ENCODE peak calls at places on chromosomes 12 and 14, in ten cellular contexts. J is esophagus squamous epithelium, F is brain microvascular endothelial cell, W is spleen, B is NB4, R is pancreas, I is HFF-Myc, N is mammary epithelial cell, U is BJ, Y is fibroblast of lung. O is an unnamed sample.

GRCh38 chr14:54589843-54590242 is 22.9 kb downstream of the SAMD4A start:
- DNase-seq in J (no peak), F (no peak), W (no peak), B (no peak), R (no peak), I (no peak), N (no peak), U (no peak), Y (peak), O (no peak)

GRCh38 chr12:79747274-79747673 is 56.5 kb upstream of the PAWR start:
- DNase-seq in J (no peak), F (peak), W (no peak), B (no peak), R (no peak), I (no peak), N (no peak), U (no peak), Y (peak), O (no peak)

GRCh38 chr12:108046135-108046534 is 83.0 kb upstream of the WSCD2 start:
- DNase-seq in J (no peak), F (no peak), W (no peak), B (no peak), R (no peak), I (no peak), N (no peak), U (no peak), Y (no peak), O (no peak)

GRCh38 chr12:49092816-49093406 is 1.7 kb downstream of the DHH start:
- DNase-seq in J (no peak), F (no peak), W (no peak), B (no peak), R (no peak), I (no peak), N (no peak), U (no peak), Y (no peak), O (no peak)

GRCh38 chr14:89226789-89227489 is 190.1 kb downstream of the FOXN3 start:
- DNase-seq in J (no peak), F (no peak), W (no peak), B (no peak), R (no peak), I (no peak), N (no peak), U (no peak), Y (no peak), O (no peak)

GRCh38 chr12:130555628-130556485 is 160.2 kb downstream of the RIMBP2 start:
- DNase-seq in J (no peak), F (no peak), W (no peak), B (no peak), R (no peak), I (no peak), N (no peak), U (no peak), Y (no peak), O (no peak)

GRCh38 chr12:64083285-64084210 is 138.5 kb downstream of the KICS2 start:
- DNase-seq in J (peak), F (peak), W (no peak), B (no peak), R (peak), I (peak), N (peak), U (peak), Y (peak), O (no peak)

GRCh38 chr14:91839754-91840153 is 27.6 kb downstream of the TC2N start:
- DNase-seq in J (no peak), F (no peak), W (no peak), B (no peak), R (no peak), I (no peak), N (no peak), U (no peak), Y (no peak), O (peak)

GRCh38 chr12:7068240-7068993 is 7.9 kb downstream of the C1S start:
- DNase-seq in J (no peak), F (peak), W (no peak), B (no peak), R (no peak), I (no peak), N (no peak), U (no peak), Y (peak), O (no peak)

GRCh38 chr12:109726511-109727038 is 12.9 kb downstream of the FAM222A start:
- DNase-seq in J (no peak), F (no peak), W (peak), B (no peak), R (peak), I (no peak), N (no peak), U (no peak), Y (no peak), O (no peak)

GRCh38 chr12:30026621-30027234 is 243.0 kb upstream of the TMTC1 start:
- DNase-seq in J (no peak), F (peak), W (no peak), B (no peak), R (no peak), I (peak), N (peak), U (peak), Y (peak), O (no peak)

GRCh38 chr14:79708426-79708825 is 502.9 kb downstream of the DIO2 start:
- DNase-seq in J (no peak), F (no peak), W (no peak), B (no peak), R (no peak), I (no peak), N (no peak), U (no peak), Y (no peak), O (no peak)

GRCh38 chr14:38262844-38263243 is 7.0 kb upstream of the CLEC14A start:
- DNase-seq in J (no peak), F (no peak), W (no peak), B (no peak), R (no peak), I (no peak), N (no peak), U (no peak), Y (no peak), O (no peak)

GRCh38 chr12:124147579-124147978 is 147.3 kb upstream of the RFLNA start:
- DNase-seq in J (no peak), F (no peak), W (no peak), B (peak), R (no peak), I (no peak), N (no peak), U (no peak), Y (no peak), O (peak)

GRCh38 chr14:91399868-91400640 is 17.6 kb downstream of the CCDC88C start:
- DNase-seq in J (no peak), F (no peak), W (peak), B (no peak), R (no peak), I (no peak), N (no peak), U (no peak), Y (no peak), O (peak)

GRCh38 chr12:12505544-12506501 is 56.8 kb downstream of the DUSP16 start:
- DNase-seq in J (no peak), F (peak), W (no peak), B (no peak), R (no peak), I (peak), N (no peak), U (peak), Y (peak), O (peak)

GRCh38 chr12:45050751-45051489 is at the start of gene DBX2:
- DNase-seq in J (no peak), F (no peak), W (no peak), B (no peak), R (no peak), I (no peak), N (no peak), U (no peak), Y (peak), O (no peak)

GRCh38 chr12:45379261-45379660 is 163.4 kb downstream of the ANO6 start:
- DNase-seq in J (no peak), F (peak), W (no peak), B (no peak), R (no peak), I (peak), N (peak), U (no peak), Y (peak), O (no peak)

GRCh38 chr12:25155031-25155576 is 39.9 kb downstream of the DNAI7 start:
- DNase-seq in J (no peak), F (no peak), W (no peak), B (peak), R (no peak), I (peak), N (no peak), U (peak), Y (peak), O (peak)

GRCh38 chr12:3378655-3379054 is 112.3 kb upstream of the PRMT8 start:
- DNase-seq in J (no peak), F (no peak), W (no peak), B (no peak), R (no peak), I (no peak), N (no peak), U (no peak), Y (no peak), O (no peak)

GRCh38 chr14:62645649-62646048 is 399.6 kb downstream of the KCNH5 start:
- DNase-seq in J (no peak), F (no peak), W (no peak), B (no peak), R (no peak), I (no peak), N (peak), U (no peak), Y (peak), O (no peak)

GRCh38 chr14:54627718-54628345 is 60.9 kb downstream of the SAMD4A start:
- DNase-seq in J (no peak), F (peak), W (peak), B (no peak), R (no peak), I (peak), N (no peak), U (no peak), Y (peak), O (peak)

GRCh38 chr12:19539836-19540235 is 100.5 kb downstream of the AEBP2 start:
- DNase-seq in J (no peak), F (no peak), W (no peak), B (no peak), R (no peak), I (no peak), N (no peak), U (no peak), Y (no peak), O (no peak)

GRCh38 chr12:54478270-54478669 is 4.9 kb upstream of the GTSF1 start:
- DNase-seq in J (no peak), F (no peak), W (no peak), B (no peak), R (no peak), I (no peak), N (no peak), U (no peak), Y (no peak), O (no peak)

GRCh38 chr12:130807309-130807708 is 31.7 kb downstream of the STX2 start:
- DNase-seq in J (no peak), F (no peak), W (no peak), B (no peak), R (no peak), I (no peak), N (no peak), U (no peak), Y (no peak), O (no peak)

GRCh38 chr12:53969588-53970259 is 3.2 kb upstream of the HOXC11 start:
- DNase-seq in J (no peak), F (no peak), W (peak), B (no peak), R (peak), I (no peak), N (no peak), U (no peak), Y (no peak), O (no peak)

GRCh38 chr12:12518919-12519318 is 43.7 kb downstream of the DUSP16 start:
- DNase-seq in J (no peak), F (no peak), W (no peak), B (no peak), R (no peak), I (no peak), N (no peak), U (no peak), Y (no peak), O (no peak)

GRCh38 chr14:96204151-96205058 is at the start of gene BDKRB2:
- DNase-seq in J (no peak), F (peak), W (peak), B (peak), R (peak), I (peak), N (peak), U (no peak), Y (peak), O (peak)

GRCh38 chr12:103399986-103400385 is 95.8 kb downstream of the C12orf42 start:
- DNase-seq in J (no peak), F (no peak), W (no peak), B (peak), R (no peak), I (no peak), N (no peak), U (no peak), Y (no peak), O (no peak)

GRCh38 chr14:95463173-95463901 is 53.1 kb downstream of the SYNE3 start:
- DNase-seq in J (no peak), F (no peak), W (no peak), B (no peak), R (no peak), I (no peak), N (no peak), U (no peak), Y (no peak), O (no peak)

GRCh38 chr14:57982802-57983201 is 116.9 kb upstream of the SLC35F4 start:
- DNase-seq in J (no peak), F (no peak), W (peak), B (no peak), R (peak), I (no peak), N (no peak), U (no peak), Y (peak), O (peak)

GRCh38 chr14:95261616-95262510 is 57.8 kb downstream of the CLMN start:
- DNase-seq in J (no peak), F (no peak), W (no peak), B (no peak), R (no peak), I (no peak), N (peak), U (no peak), Y (no peak), O (no peak)

GRCh38 chr14:90558041-90558982 is 161.5 kb downstream of the CALM1 start:
- DNase-seq in J (no peak), F (no peak), W (peak), B (no peak), R (peak), I (no peak), N (no peak), U (no peak), Y (no peak), O (no peak)

GRCh38 chr14:22836301-22837058 is at the start of gene MMP14:
- DNase-seq in J (no peak), F (peak), W (peak), B (peak), R (no peak), I (no peak), N (peak), U (peak), Y (peak), O (no peak)

GRCh38 chr12:95763809-95764253 is 26.7 kb downstream of the NTN4 start:
- DNase-seq in J (no peak), F (peak), W (no peak), B (peak), R (no peak), I (peak), N (peak), U (peak), Y (peak), O (no peak)

GRCh38 chr12:95216704-95217376 is 427 bp downstream of the FGD6 start:
- DNase-seq in J (no peak), F (no peak), W (no peak), B (no peak), R (no peak), I (no peak), N (peak), U (no peak), Y (no peak), O (peak)

GRCh38 chr14:103094406-103095209 is at the start of gene EXOC3L4:
- DNase-seq in J (no peak), F (no peak), W (no peak), B (no peak), R (peak), I (no peak), N (no peak), U (no peak), Y (no peak), O (no peak)

GRCh38 chr12:62631531-62632520 is 165.2 kb downstream of the MON2 start:
- DNase-seq in J (no peak), F (peak), W (peak), B (peak), R (peak), I (peak), N (peak), U (peak), Y (peak), O (peak)
- TF ChIP-seq CTCF in J (peak), F (peak), W (no peak), B (peak), R (no peak), I (peak), N (no peak), U (peak), Y (no peak), O (peak)

DNA sequence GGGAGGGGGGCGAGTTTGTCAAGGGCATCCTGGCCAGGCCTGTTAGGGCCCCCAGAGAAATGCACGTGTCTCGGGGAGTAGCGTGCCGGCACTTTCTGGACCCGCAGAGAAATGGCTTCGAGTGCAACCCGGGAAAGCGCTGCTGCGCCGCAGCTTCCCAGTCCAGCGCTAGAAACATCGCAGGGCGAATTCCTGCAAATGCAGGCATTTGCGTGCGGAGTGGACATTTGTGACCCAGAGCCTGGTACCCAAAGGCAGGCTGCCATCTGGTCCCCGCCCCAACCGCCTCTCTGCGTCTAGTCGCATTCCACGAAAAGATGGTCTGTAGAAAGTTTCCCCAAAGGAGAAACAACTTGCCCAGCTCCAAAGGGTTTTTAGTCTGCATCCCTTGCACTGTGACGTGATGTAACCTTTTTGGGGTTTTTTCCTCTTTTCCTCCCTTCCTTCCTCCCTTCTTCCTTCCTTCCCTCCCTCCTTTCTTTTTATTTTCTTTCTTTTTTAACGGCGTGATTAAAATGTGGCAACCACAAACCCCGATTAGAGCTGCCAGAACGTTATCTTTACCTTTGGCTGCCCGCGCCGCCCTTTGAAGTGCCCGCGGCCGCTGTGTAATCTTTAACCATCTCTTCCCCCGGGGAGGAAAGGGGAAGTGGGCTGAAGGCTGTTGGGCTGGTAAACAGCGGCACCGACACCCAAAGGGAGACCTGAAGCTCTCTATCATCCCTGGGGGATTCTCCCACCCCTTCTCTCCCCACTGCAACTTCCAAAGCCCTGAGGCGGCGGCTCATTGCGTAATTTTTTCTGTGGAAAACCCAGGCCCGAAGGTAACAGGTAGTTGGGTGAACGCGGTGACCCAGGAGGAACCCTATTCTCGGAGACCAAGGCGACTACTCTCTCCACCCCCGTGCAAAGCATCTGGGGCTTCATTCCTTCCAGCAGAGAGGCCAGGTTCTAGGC is 1.1 kb downstream of the LGR5 start:
- DNase-seq in J (no peak), F (no peak), W (peak), B (peak), R (peak), I (no peak), N (no peak), U (no peak), Y (peak), O (no peak)
- H3K4me3 ChIP-seq in J (peak), F (peak), W (peak), B (no peak), R (peak), I (no peak), N (no peak), U (no peak), Y (no peak), O (no peak)

DNA sequence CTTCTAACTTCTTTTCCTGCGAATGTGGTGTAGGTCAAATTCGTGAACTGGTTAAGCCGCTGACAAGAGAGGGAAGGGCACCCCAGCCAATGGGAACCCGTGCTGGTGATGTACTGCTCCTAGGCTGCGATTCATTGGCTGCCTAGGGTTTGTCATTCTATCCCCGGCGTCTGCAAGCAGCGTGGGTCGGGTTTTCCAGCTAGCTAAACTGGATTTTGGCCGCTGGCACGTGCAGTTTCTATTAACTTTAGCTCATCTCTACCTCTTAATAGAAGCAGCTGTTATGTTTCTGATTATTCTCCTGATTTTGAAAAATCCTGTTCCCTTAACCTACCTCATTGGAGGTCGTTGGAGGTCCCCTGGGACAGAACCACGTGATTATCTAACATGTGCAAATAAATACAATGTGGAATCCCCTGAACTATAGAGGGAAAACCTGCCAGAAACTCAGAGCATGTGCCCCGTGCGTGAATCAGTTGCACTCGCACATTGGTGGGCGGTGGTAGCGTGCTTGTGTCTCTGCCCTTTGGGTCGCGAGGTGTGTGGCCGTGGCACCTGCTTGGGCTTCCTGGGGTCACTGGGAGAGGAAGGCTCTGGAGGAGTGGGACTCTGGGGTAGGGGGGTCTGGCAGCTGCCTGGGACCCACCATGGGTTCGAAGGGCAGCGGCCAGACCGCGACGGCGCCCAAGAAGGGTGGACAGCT is 876 bp upstream of the PPM1A start:
- DNase-seq in J (peak), F (peak), W (peak), B (peak), R (peak), I (peak), N (peak), U (peak), Y (peak), O (peak)
- TF ChIP-seq CTCF in J (no peak), F (no peak), W (no peak), B (no peak), R (no peak), I (no peak), N (no peak), U (no peak), Y (no peak), O (no peak)

DNA sequence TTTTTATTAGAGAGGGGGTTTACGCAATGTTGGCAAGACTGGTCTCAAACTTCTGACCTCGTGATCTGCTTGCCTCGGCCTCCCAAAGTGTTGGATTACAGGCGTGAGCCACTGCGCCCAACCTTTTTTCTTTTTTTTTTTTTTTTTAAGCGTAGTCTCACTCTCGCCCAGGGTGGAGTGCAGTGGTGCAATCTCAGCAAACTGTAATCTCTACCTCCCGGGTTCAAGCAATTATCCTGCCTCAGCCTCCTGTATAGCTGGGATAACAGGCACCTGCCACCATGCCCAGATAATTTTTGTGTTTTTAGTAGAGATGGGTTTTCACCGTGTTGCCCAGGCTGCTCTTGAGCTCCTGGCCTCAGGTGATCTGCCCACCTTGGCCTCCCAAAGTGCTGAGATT is 8.8 kb upstream of the HECTD1 start:
- DNase-seq in J (no peak), F (no peak), W (no peak), B (no peak), R (no peak), I (no peak), N (no peak), U (no peak), Y (no peak), O (no peak)
- H3K4me3 ChIP-seq in J (no peak), F (no peak), W (no peak), B (no peak), R (no peak), I (no peak), N (no peak), U (no peak), Y (no peak), O (no peak)

GRCh38 chr12:52790427-52791270 is 5.3 kb downstream of the KRT3 start:
- DNase-seq in J (no peak), F (no peak), W (peak), B (no peak), R (no peak), I (no peak), N (no peak), U (no peak), Y (no peak), O (no peak)
- TF ChIP-seq CTCF in J (no peak), F (no peak), W (no peak), B (no peak), R (no peak), I (no peak), N (no peak), U (no peak), Y (no peak), O (no peak)

O was measured in GM12865.